ENCODE peak calls at places on chromosomes 7 and 10, in seven cellular contexts. V is RPMI7951, O is A549, Q is astrocyte of the hippocampus, B is neural progenitor cell, M is T-helper 2 cell, Z is A172. K is an unnamed sample.

GRCh38 chr7:77415822-77416620 is at the start of gene GSAP:
- DNase-seq in V (peak), O (peak), Q (peak), B (peak), M (peak), Z (peak), K (peak)

GRCh38 chr7:43769791-43770465 is 11.4 kb downstream of the BLVRA start:
- DNase-seq in V (no peak), O (no peak), Q (no peak), B (no peak), M (no peak), Z (no peak), K (no peak)

GRCh38 chr7:119756687-119757086 is 516.3 kb upstream of the KCND2 start:
- DNase-seq in V (no peak), O (no peak), Q (no peak), B (no peak), M (no peak), Z (no peak), K (no peak)

GRCh38 chr10:30639946-30640786 is 10.6 kb upstream of the LYZL2 start:
- DNase-seq in V (peak), O (peak), Q (peak), B (peak), M (peak), Z (peak), K (peak)

GRCh38 chr7:99139031-99139430 is 4.9 kb downstream of the SMURF1 start:
- DNase-seq in V (no peak), O (no peak), Q (no peak), B (no peak), M (peak), Z (no peak), K (no peak)

GRCh38 chr7:31500656-31501055 is 13.2 kb upstream of the ITPRID1 start:
- DNase-seq in V (no peak), O (no peak), Q (peak), B (no peak), M (no peak), Z (peak), K (no peak)

GRCh38 chr10:4242561-4243035 is 457.6 kb upstream of the KLF6 start:
- DNase-seq in V (peak), O (no peak), Q (peak), B (peak), M (no peak), Z (peak), K (peak)

GRCh38 chr7:66557214-66558200 is 71.2 kb upstream of the KCTD7 start:
- DNase-seq in V (peak), O (peak), Q (peak), B (peak), M (peak), Z (peak), K (peak)

GRCh38 chr7:157873664-157874063 is 536.9 kb downstream of the DNAJB6 start:
- DNase-seq in V (no peak), O (no peak), Q (no peak), B (no peak), M (no peak), Z (no peak), K (no peak)

GRCh38 chr7:79398145-79398749 is 55.2 kb downstream of the MAGI2 start:
- DNase-seq in V (no peak), O (no peak), Q (no peak), B (no peak), M (no peak), Z (no peak), K (no peak)

GRCh38 chr10:3811331-3811870 is 26.4 kb upstream of the KLF6 start:
- DNase-seq in V (peak), O (no peak), Q (peak), B (no peak), M (peak), Z (peak), K (peak)

GRCh38 chr10:122265896-122266295 is 5.2 kb upstream of the BTBD16 start:
- DNase-seq in V (no peak), O (no peak), Q (no peak), B (no peak), M (no peak), Z (no peak), K (no peak)

GRCh38 chr10:84140036-84140379 is 699 bp downstream of the GHITM start:
- DNase-seq in V (peak), O (peak), Q (peak), B (peak), M (no peak), Z (peak), K (peak)

GRCh38 chr10:131246089-131246488 is 65.4 kb downstream of the TCERG1L start:
- DNase-seq in V (no peak), O (no peak), Q (no peak), B (no peak), M (no peak), Z (no peak), K (no peak)

K was measured in M059J.